ENCODE peak calls at places on chromosome 11, in ten cellular contexts. One of them, this sample, is unnamed.

GRCh38 chr11:105202844-105203548 is 63.4 kb upstream of the CARD18 start:
- DNase-seq in body of pancreas: peak; percentile 28
- DNase-seq in sigmoid colon: no peak
- DNase-seq in ovary: no peak
- DNase-seq in uterus: no peak
- DNase-seq in HepG2: peak; percentile 96
- DNase-seq in NB4: no peak
- DNase-seq in transverse colon: peak; percentile 12
- DNase-seq in tibial nerve: no peak
- DNase-seq in prostate gland: no peak
- DNase-seq in this sample: no peak

GRCh38 chr11:15967166-15967565 is 389.2 kb downstream of the SOX6 start:
- DNase-seq in body of pancreas: no peak
- DNase-seq in sigmoid colon: no peak
- DNase-seq in ovary: no peak
- DNase-seq in uterus: no peak
- DNase-seq in HepG2: no peak
- DNase-seq in NB4: no peak
- DNase-seq in transverse colon: peak; percentile 65
- DNase-seq in tibial nerve: no peak
- DNase-seq in prostate gland: peak; percentile 29
- DNase-seq in this sample: no peak

GRCh38 chr11:27497284-27497866 is 9.2 kb downstream of the LIN7C start:
- DNase-seq in body of pancreas: no peak
- DNase-seq in sigmoid colon: no peak
- DNase-seq in ovary: no peak
- DNase-seq in uterus: no peak
- DNase-seq in HepG2: peak; percentile 18
- DNase-seq in NB4: peak; percentile 48
- DNase-seq in transverse colon: no peak
- DNase-seq in tibial nerve: no peak
- DNase-seq in prostate gland: no peak
- DNase-seq in this sample: no peak

GRCh38 chr11:2663915-2664314 is 35.9 kb downstream of the KCNQ1OT1 start:
- DNase-seq in body of pancreas: no peak
- DNase-seq in sigmoid colon: no peak
- DNase-seq in ovary: no peak
- DNase-seq in uterus: no peak
- DNase-seq in HepG2: no peak
- DNase-seq in NB4: no peak
- DNase-seq in transverse colon: no peak
- DNase-seq in tibial nerve: no peak
- DNase-seq in prostate gland: no peak
- DNase-seq in this sample: no peak

GRCh38 chr11:8768625-8769333 is 86.2 kb downstream of the RPL27A start:
- DNase-seq in body of pancreas: peak; percentile 74
- DNase-seq in sigmoid colon: no peak
- DNase-seq in ovary: no peak
- DNase-seq in uterus: peak; percentile 30
- DNase-seq in HepG2: peak; percentile 39
- DNase-seq in NB4: no peak
- DNase-seq in transverse colon: no peak
- DNase-seq in tibial nerve: no peak
- DNase-seq in prostate gland: no peak
- DNase-seq in this sample: peak; percentile 30

GRCh38 chr11:20464566-20464965 is 77.0 kb downstream of the PRMT3 start:
- DNase-seq in body of pancreas: no peak
- DNase-seq in sigmoid colon: no peak
- DNase-seq in ovary: no peak
- DNase-seq in uterus: no peak
- DNase-seq in HepG2: no peak
- DNase-seq in NB4: no peak
- DNase-seq in transverse colon: no peak
- DNase-seq in tibial nerve: no peak
- DNase-seq in prostate gland: no peak
- DNase-seq in this sample: no peak

GRCh38 chr11:111796696-111797095 is 30.5 kb upstream of the PPP2R1B start:
- DNase-seq in body of pancreas: no peak
- DNase-seq in sigmoid colon: no peak
- DNase-seq in ovary: no peak
- DNase-seq in uterus: no peak
- DNase-seq in HepG2: no peak
- DNase-seq in NB4: no peak
- DNase-seq in transverse colon: no peak
- DNase-seq in tibial nerve: no peak
- DNase-seq in prostate gland: no peak
- DNase-seq in this sample: no peak

GRCh38 chr11:78957481-78958245 is 383.0 kb upstream of the NARS2 start:
- DNase-seq in body of pancreas: no peak
- DNase-seq in sigmoid colon: no peak
- DNase-seq in ovary: no peak
- DNase-seq in uterus: no peak
- DNase-seq in HepG2: no peak
- DNase-seq in NB4: no peak
- DNase-seq in transverse colon: no peak
- DNase-seq in tibial nerve: no peak
- DNase-seq in prostate gland: no peak
- DNase-seq in this sample: no peak

GRCh38 chr11:75339685-75340409 is 11.6 kb downstream of the ARRB1 start:
- DNase-seq in body of pancreas: no peak
- DNase-seq in sigmoid colon: no peak
- DNase-seq in ovary: peak; percentile 46
- DNase-seq in uterus: no peak
- DNase-seq in HepG2: no peak
- DNase-seq in NB4: peak; percentile 98
- DNase-seq in transverse colon: no peak
- DNase-seq in tibial nerve: no peak
- DNase-seq in prostate gland: no peak
- DNase-seq in this sample: no peak

DNA sequence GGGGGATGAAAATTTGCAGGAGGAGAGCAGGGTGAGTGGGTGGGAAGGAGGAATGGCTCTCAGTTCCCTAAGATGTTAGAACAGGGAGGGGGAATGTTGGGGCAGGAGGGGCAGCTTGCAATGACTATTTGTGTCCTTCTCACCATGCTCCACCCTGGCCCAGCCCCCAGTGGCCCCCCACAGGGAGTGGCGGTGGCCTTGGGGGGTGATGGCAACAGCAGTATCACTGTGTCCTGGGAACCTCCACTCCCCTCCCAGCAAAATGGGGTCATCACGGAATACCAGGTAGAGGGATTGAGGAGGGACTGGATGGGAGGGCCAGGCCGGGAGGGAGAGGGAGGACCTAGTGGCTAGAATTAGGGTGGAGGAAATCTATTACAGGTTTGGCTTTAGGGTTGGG is 10.2 kb downstream of the ROBO3 start:
- DNase-seq in body of pancreas: no peak
- DNase-seq in sigmoid colon: peak; percentile 40
- DNase-seq in ovary: no peak
- DNase-seq in uterus: no peak
- DNase-seq in HepG2: no peak
- DNase-seq in NB4: no peak
- DNase-seq in transverse colon: no peak
- DNase-seq in tibial nerve: no peak
- DNase-seq in prostate gland: no peak
- DNase-seq in this sample: no peak
- TF ChIP-seq POLR2A in body of pancreas: no peak
- TF ChIP-seq POLR2A in sigmoid colon: no peak
- TF ChIP-seq POLR2A in ovary: no peak
- TF ChIP-seq POLR2A in uterus: no peak
- TF ChIP-seq POLR2A in HepG2: no peak
- TF ChIP-seq POLR2A in NB4: no peak
- TF ChIP-seq POLR2A in transverse colon: no peak
- TF ChIP-seq POLR2A in tibial nerve: no peak
- TF ChIP-seq POLR2A in prostate gland: no peak
- TF ChIP-seq POLR2A in this sample: no peak

GRCh38 chr11:118908264-118908663 is 17.5 kb downstream of the BCL9L start:
- DNase-seq in body of pancreas: no peak
- DNase-seq in sigmoid colon: no peak
- DNase-seq in ovary: peak; percentile 46
- DNase-seq in uterus: no peak
- DNase-seq in HepG2: no peak
- DNase-seq in NB4: no peak
- DNase-seq in transverse colon: no peak
- DNase-seq in tibial nerve: no peak
- DNase-seq in prostate gland: no peak
- DNase-seq in this sample: no peak
- H3K4me3 ChIP-seq in body of pancreas: no peak overlapping the region
- H3K4me3 ChIP-seq in sigmoid colon: no peak overlapping the region
- H3K4me3 ChIP-seq in ovary: no peak overlapping the region
- H3K4me3 ChIP-seq in uterus: no peak overlapping the region
- H3K4me3 ChIP-seq in HepG2: no peak overlapping the region
- H3K4me3 ChIP-seq in NB4: no peak overlapping the region
- H3K4me3 ChIP-seq in transverse colon: no peak overlapping the region
- H3K4me3 ChIP-seq in tibial nerve: no peak overlapping the region
- H3K4me3 ChIP-seq in prostate gland: no peak overlapping the region
- H3K4me3 ChIP-seq in this sample: no peak overlapping the region

DNA sequence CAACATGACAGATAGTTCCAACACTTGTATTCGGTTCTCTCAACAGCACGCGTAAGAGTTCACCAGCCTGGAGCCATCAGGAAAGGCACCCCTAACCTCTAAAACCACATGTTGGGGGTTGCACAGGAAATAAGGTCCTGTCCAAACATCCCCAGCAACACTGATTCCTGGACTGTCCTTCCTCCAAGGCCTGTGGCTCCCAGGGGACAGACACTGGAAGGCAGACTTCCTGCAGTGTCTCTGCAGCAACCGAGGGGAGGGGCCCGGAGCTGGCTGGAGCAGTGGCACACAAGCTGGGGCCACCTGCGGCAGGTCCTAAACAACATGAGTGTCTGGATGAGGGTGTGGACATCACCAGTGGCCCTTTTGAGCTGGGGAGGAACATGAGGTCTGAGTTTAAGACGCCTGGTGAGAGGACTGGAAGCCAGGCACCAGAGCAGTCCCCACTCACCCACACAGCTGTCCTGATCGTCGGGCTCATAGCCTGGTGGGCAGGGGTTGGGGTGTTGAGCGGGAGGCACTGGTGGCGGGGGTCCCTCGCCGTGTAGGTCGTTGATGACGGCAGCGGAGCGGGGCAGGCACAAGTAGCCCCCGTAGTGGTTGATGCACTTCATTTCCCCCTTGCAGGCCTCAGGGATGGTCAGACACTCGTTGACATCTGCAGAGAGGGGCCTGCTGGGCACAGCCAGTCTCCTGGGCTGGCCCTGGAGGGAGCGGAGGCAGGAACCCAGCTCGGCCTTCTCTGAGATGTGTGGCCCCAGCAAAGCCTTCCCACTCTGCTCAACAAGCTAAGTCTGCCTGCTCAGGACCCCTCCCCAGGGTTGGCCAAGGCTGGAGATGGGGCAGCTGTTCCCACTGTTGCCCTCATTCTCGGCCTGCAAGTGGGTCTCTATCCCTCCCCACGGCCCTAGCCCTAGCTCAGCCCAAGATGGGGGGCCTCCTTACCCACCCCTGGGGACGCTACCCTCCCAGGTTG is 1.6 kb downstream of the EFEMP2 start:
- DNase-seq in body of pancreas: peak; percentile 24
- DNase-seq in sigmoid colon: peak; percentile 71
- DNase-seq in ovary: peak; percentile 38
- DNase-seq in uterus: no peak
- DNase-seq in HepG2: no peak
- DNase-seq in NB4: peak; percentile 96
- DNase-seq in transverse colon: no peak
- DNase-seq in tibial nerve: no peak
- DNase-seq in prostate gland: no peak
- DNase-seq in this sample: peak; percentile 52
- TF ChIP-seq POLR2A in body of pancreas: no peak
- TF ChIP-seq POLR2A in sigmoid colon: no peak
- TF ChIP-seq POLR2A in ovary: no peak
- TF ChIP-seq POLR2A in uterus: no peak
- TF ChIP-seq POLR2A in HepG2: no peak
- TF ChIP-seq POLR2A in NB4: no peak
- TF ChIP-seq POLR2A in transverse colon: no peak
- TF ChIP-seq POLR2A in tibial nerve: no peak
- TF ChIP-seq POLR2A in prostate gland: no peak
- TF ChIP-seq POLR2A in this sample: no peak

GRCh38 chr11:65713212-65713969 is 1.3 kb downstream of the KAT5 start:
- DNase-seq in body of pancreas: no peak
- DNase-seq in sigmoid colon: no peak
- DNase-seq in ovary: no peak
- DNase-seq in uterus: no peak
- DNase-seq in HepG2: no peak
- DNase-seq in NB4: no peak
- DNase-seq in transverse colon: no peak
- DNase-seq in tibial nerve: no peak
- DNase-seq in prostate gland: no peak
- DNase-seq in this sample: no peak
- H3K4me3 ChIP-seq in body of pancreas: no peak overlapping the region
- H3K4me3 ChIP-seq in sigmoid colon: peak overlapping the region; percentile 83
- H3K4me3 ChIP-seq in ovary: no peak overlapping the region
- H3K4me3 ChIP-seq in uterus: no peak overlapping the region
- H3K4me3 ChIP-seq in HepG2: no peak overlapping the region
- H3K4me3 ChIP-seq in NB4: peak overlapping the region; percentile 74
- H3K4me3 ChIP-seq in transverse colon: no peak overlapping the region
- H3K4me3 ChIP-seq in tibial nerve: no peak overlapping the region
- H3K4me3 ChIP-seq in prostate gland: no peak overlapping the region
- H3K4me3 ChIP-seq in this sample: no peak overlapping the region

GRCh38 chr11:69443138-69443967 is 38.1 kb upstream of the LINC01488 start:
- DNase-seq in body of pancreas: peak; percentile 83
- DNase-seq in sigmoid colon: peak; percentile 94
- DNase-seq in ovary: peak; percentile 68
- DNase-seq in uterus: peak; percentile 82
- DNase-seq in HepG2: no peak
- DNase-seq in NB4: peak; percentile 99
- DNase-seq in transverse colon: peak; percentile 89
- DNase-seq in tibial nerve: peak; percentile 65
- DNase-seq in prostate gland: peak; percentile 76
- DNase-seq in this sample: peak; percentile 85
- TF ChIP-seq POLR2A in body of pancreas: peak; percentile 64
- TF ChIP-seq POLR2A in sigmoid colon: peak; percentile 19
- TF ChIP-seq POLR2A in ovary: no peak
- TF ChIP-seq POLR2A in uterus: no peak
- TF ChIP-seq POLR2A in HepG2: no peak
- TF ChIP-seq POLR2A in NB4: peak; percentile 86
- TF ChIP-seq POLR2A in transverse colon: no peak
- TF ChIP-seq POLR2A in tibial nerve: peak; percentile 55
- TF ChIP-seq POLR2A in prostate gland: peak; percentile 11
- TF ChIP-seq POLR2A in this sample: no peak

DNA sequence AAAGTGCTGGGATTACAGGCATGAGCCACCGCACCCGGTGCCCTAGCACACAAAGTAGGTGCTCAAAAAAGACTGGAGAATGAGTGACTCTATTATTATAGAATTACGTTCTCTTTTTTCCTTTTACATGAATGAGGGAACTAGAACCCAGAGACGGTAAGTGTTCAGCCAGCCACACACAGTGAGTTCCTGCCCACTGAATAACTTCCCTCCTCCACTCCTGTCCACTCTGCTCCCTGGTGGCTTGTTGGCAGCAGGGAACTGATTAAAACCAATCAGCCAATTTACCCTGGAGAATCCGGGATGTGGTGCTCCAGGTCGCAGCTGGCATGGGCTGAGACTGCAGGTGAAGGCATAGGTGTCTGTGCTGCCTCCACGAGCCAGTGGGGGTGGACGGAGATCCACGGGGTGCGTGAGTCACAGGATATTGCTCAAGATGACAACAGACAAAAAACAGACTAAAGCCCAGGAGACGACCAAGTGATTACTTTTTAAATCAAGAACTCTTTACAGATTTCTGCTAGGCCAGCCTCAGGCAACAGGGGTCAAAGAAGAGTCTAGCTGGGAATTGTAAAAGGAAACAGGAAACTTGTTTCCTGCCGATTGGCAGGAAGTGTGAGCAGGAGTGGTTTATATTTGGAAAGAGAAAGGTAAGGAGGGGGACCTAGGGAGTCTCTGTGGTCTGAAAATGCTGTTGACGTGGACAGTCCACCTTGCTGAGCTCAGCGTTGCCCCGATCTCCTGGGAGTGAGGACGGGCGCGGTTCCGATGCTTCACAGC is 95.2 kb upstream of the TP53I11 start:
- DNase-seq in body of pancreas: peak; percentile 27
- DNase-seq in sigmoid colon: peak; percentile 84
- DNase-seq in ovary: no peak
- DNase-seq in uterus: peak; percentile 38
- DNase-seq in HepG2: no peak
- DNase-seq in NB4: peak; percentile 79
- DNase-seq in transverse colon: peak; percentile 28
- DNase-seq in tibial nerve: peak; percentile 50
- DNase-seq in prostate gland: no peak
- DNase-seq in this sample: peak; percentile 68
- H3K4me3 ChIP-seq in body of pancreas: no peak overlapping the region
- H3K4me3 ChIP-seq in sigmoid colon: no peak overlapping the region
- H3K4me3 ChIP-seq in ovary: no peak overlapping the region
- H3K4me3 ChIP-seq in uterus: no peak overlapping the region
- H3K4me3 ChIP-seq in HepG2: no peak overlapping the region
- H3K4me3 ChIP-seq in NB4: no peak overlapping the region
- H3K4me3 ChIP-seq in transverse colon: no peak overlapping the region
- H3K4me3 ChIP-seq in tibial nerve: no peak overlapping the region
- H3K4me3 ChIP-seq in prostate gland: no peak overlapping the region
- H3K4me3 ChIP-seq in this sample: no peak overlapping the region

This sample was measured in right lobe of liver.